ENCODE peak calls at places on chromosomes 11 and 22, in nine cellular contexts. U is EL, Z is hypothalamus, Y is HL-60, O is cerebellar cortex, N is amniotic stem cell, V is stromal cell of bone marrow, J is left cardiac atrium, S is bronchial epithelial cell. M is an unnamed sample.

GRCh38 chr11:98059488-98059887 is 961.3 kb upstream of the CNTN5 start:
- DNase-seq in V (no peak), Y (no peak), N (no peak), S (no peak), J (no peak), O (no peak), Z (no peak), U (no peak), M (no peak)

GRCh38 chr22:27195104-27195503 is 537.7 kb downstream of the MIAT start:
- DNase-seq in S (no peak), U (no peak), V (no peak), N (no peak), Z (no peak), J (peak), O (no peak), Y (no peak), M (no peak)

GRCh38 chr11:111414936-111415335 is 35.9 kb upstream of the POU2AF1 start:
- DNase-seq in O (no peak), V (no peak), U (no peak), N (no peak), Z (no peak), J (no peak), Y (no peak), S (no peak), M (no peak)

GRCh38 chr11:68652683-68653156 is 31.6 kb upstream of the GAL start:
- DNase-seq in Z (no peak), V (no peak), U (no peak), S (no peak), O (no peak), Y (no peak), N (no peak), J (no peak), M (no peak)

GRCh38 chr11:28461338-28461737 is 353.1 kb downstream of the METTL15 start:
- DNase-seq in S (no peak), U (peak), V (peak), J (no peak), Y (no peak), O (no peak), Z (no peak), N (no peak), M (peak)

GRCh38 chr11:119791701-119792151 is 62.7 kb upstream of the NECTIN1 start:
- DNase-seq in S (no peak), Z (no peak), N (peak), J (peak), O (no peak), Y (no peak), V (peak), U (no peak), M (peak)

GRCh38 chr11:440065-441042 is 1.5 kb downstream of the ANO9 start:
- DNase-seq in J (peak), S (no peak), V (no peak), Y (no peak), Z (no peak), U (no peak), O (no peak), N (no peak), M (no peak)

GRCh38 chr11:95154514-95154913 is 64.9 kb downstream of the ENDOD1 start:
- DNase-seq in V (no peak), Y (peak), O (peak), S (peak), U (no peak), N (peak), J (peak), Z (no peak), M (no peak)

GRCh38 chr22:44975444-44976262 is 34.2 kb downstream of the PHF21B start:
- DNase-seq in N (peak), J (peak), S (peak), Y (peak), V (peak), Z (no peak), O (peak), U (peak), M (peak)

GRCh38 chr11:118012083-118012669 is 26.0 kb downstream of the IL10RA start:
- DNase-seq in J (no peak), N (no peak), Y (peak), V (no peak), U (peak), O (no peak), S (peak), Z (no peak), M (peak)

GRCh38 chr11:10725114-10725906 is 25.7 kb upstream of the CTR9 start:
- DNase-seq in Z (no peak), S (peak), U (peak), N (no peak), V (peak), J (no peak), O (no peak), Y (peak), M (peak)

GRCh38 chr11:116707250-116707649 is 65.5 kb downstream of the BUD13 start:
- DNase-seq in U (no peak), N (no peak), J (no peak), O (peak), V (no peak), Y (no peak), S (peak), Z (no peak), M (no peak)

M was measured in astrocyte.